ENCODE peak calls at places on chromosome 1, in eight cellular contexts. G, D, W, Q, P, A, U and O are unnamed samples.

GRCh38 chr1:20717452-20718342 is at the start of gene KIF17:
- DNase-seq in G (peak), D (no peak), W (no peak), Q (peak), P (peak), A (no peak), U (peak), O (peak)

GRCh38 chr1:39828734-39829133 is 40.1 kb upstream of the BMP8B start:
- DNase-seq in G (no peak), D (no peak), W (no peak), Q (no peak), P (no peak), A (no peak), U (no peak), O (no peak)

GRCh38 chr1:244104309-244105060 is 53.4 kb downstream of the ZBTB18 start:
- DNase-seq in G (no peak), D (no peak), W (peak), Q (no peak), P (no peak), A (peak), U (no peak), O (no peak)

GRCh38 chr1:189929501-189930099 is 548.1 kb downstream of the BRINP3 start:
- DNase-seq in G (no peak), D (no peak), W (no peak), Q (no peak), P (no peak), A (no peak), U (no peak), O (no peak)

GRCh38 chr1:145711213-145711651 is 4.1 kb upstream of the PDZK1 start:
- DNase-seq in G (no peak), D (no peak), W (no peak), Q (no peak), P (no peak), A (no peak), U (no peak), O (no peak)

GRCh38 chr1:82165304-82165703 is 364.6 kb downstream of the ADGRL2 start:
- DNase-seq in G (no peak), D (no peak), W (no peak), Q (no peak), P (no peak), A (no peak), U (no peak), O (no peak)

GRCh38 chr1:29753771-29754607 is 517.7 kb downstream of the PTPRU start:
- DNase-seq in G (no peak), D (no peak), W (no peak), Q (peak), P (no peak), A (no peak), U (no peak), O (peak)

GRCh38 chr1:37158113-37158749 is 123.9 kb upstream of the GRIK3 start:
- DNase-seq in G (no peak), D (no peak), W (no peak), Q (no peak), P (no peak), A (no peak), U (no peak), O (peak)

GRCh38 chr1:176897350-176898236 is 266.9 kb downstream of the ASTN1 start:
- DNase-seq in G (peak), D (no peak), W (peak), Q (peak), P (no peak), A (peak), U (peak), O (peak)

GRCh38 chr1:114100148-114100547 is 53.5 kb downstream of the SYT6 start:
- DNase-seq in G (no peak), D (no peak), W (no peak), Q (no peak), P (no peak), A (no peak), U (no peak), O (no peak)

GRCh38 chr1:153058154-153058553 is 842 bp upstream of the SPRR2A start:
- DNase-seq in G (no peak), D (no peak), W (no peak), Q (no peak), P (no peak), A (peak), U (no peak), O (no peak)

DNA sequence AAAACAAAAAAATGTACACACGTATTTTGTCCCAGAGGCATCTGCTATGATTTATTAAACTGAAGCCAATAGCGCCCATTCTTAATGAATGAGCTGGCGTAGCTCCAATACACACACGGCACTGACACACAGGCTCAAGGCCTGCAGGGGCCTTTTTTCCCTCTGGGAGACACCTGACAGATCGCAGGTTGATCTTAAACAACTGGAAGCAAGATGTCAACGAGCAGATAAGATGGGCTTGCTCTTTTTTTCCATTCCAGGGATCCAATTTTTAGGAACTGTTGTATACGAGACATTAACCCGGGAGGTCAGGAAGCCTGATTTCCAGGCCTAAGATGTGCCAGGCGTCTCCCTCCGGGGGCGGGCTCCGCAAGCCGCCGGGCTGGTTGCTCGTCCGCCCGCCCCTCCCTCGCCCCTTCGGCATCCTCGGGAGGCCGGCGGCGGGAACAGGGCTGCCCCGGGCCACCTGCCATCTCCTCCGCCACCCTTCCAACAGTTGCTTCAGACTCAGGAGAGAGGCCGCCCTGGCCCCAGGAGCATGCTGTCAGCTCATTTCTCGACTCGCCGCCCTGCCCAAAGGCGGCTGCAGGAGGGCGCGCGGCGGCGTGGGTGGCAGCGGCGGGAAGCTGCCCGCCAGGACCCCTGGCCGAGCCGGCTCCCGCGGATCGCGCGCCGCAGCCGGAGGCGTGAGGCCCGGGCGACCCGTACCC is 725 bp downstream of the TTC13 start:
- DNase-seq in G (peak), D (no peak), W (no peak), Q (peak), P (peak), A (peak), U (peak), O (peak)
- TF ChIP-seq CTCF in G (no peak), D (no peak), W (no peak), Q (no peak), P (no peak), A (no peak), U (no peak), O (no peak)

GRCh38 chr1:53837924-53838653 is at the start of gene NDC1:
- DNase-seq in G (peak), D (peak), W (peak), Q (peak), P (peak), A (peak), U (peak), O (peak)
- TF ChIP-seq CTCF in G (no peak), D (no peak), W (no peak), Q (no peak), P (no peak), A (no peak), U (no peak), O (peak)

GRCh38 chr1:192543445-192543844 is 32.1 kb upstream of the RGS1 start:
- DNase-seq in G (no peak), D (no peak), W (no peak), Q (no peak), P (no peak), A (no peak), U (no peak), O (no peak)

GRCh38 chr1:192544983-192545393 is 30.6 kb upstream of the RGS1 start:
- DNase-seq in G (no peak), D (no peak), W (no peak), Q (no peak), P (no peak), A (peak), U (no peak), O (no peak)

GRCh38 chr1:192550922-192551534 is 24.5 kb upstream of the RGS1 start:
- DNase-seq in G (no peak), D (no peak), W (peak), Q (no peak), P (no peak), A (peak), U (no peak), O (no peak)

GRCh38 chr1:192546596-192547199 is 28.9 kb upstream of the RGS1 start:
- DNase-seq in G (no peak), D (no peak), W (no peak), Q (no peak), P (no peak), A (no peak), U (no peak), O (no peak)

GRCh38 chr1:192545781-192546521 is 29.6 kb upstream of the RGS1 start:
- DNase-seq in G (no peak), D (no peak), W (no peak), Q (no peak), P (no peak), A (peak), U (no peak), O (no peak)
- TF ChIP-seq CTCF in G (no peak), D (peak), W (no peak), Q (peak), P (no peak), A (no peak), U (peak), O (peak)

DNA sequence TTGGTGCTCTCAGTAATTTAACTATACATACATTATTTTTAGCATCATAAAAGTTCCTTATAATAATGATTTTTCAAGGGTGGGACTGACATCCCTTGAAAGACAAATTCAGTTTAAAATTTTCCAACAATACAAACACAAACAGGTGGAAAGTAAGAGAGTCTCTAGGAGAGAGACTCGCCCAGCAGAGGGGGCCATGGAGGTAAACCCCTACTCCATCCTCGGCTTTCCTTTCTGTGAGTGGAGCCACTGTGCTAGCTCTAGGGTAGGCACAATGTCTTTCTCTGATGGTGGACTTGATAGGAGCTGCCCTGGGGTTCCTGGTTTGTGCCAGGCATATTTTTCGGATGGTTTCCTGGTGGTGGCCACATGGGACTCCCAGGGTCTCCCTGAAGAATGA is 8.3 kb downstream of the CSMD2 start:
- DNase-seq in G (no peak), D (no peak), W (no peak), Q (no peak), P (no peak), A (no peak), U (no peak), O (no peak)
- TF ChIP-seq CTCF in G (no peak), D (no peak), W (no peak), Q (no peak), P (no peak), A (no peak), U (no peak), O (peak)

GRCh38 chr1:93749894-93750301 is 68.3 kb upstream of the BCAR3 start:
- DNase-seq in G (no peak), D (no peak), W (no peak), Q (no peak), P (no peak), A (no peak), U (peak), O (no peak)
- TF ChIP-seq CTCF in G (no peak), D (no peak), W (no peak), Q (no peak), P (no peak), A (no peak), U (no peak), O (peak)

DNA sequence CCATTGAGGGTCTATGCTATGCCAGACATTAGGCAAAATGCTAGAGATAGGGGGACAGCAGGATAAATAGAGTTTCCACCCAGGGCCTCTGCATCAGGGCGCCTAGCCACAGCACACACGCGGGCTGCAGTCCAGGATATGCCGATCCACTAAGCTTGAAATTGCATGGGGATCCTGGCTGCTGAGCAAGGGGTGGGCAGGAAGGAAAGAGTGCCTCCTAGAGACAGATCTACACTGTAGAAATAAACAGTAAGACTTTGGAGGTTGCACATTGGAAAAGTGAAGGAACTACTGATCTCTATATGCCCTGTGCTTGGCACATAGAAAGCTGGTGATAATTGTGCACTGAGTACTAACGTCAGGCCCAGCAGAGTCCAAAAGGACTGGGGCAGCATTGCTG is 411.1 kb downstream of the PRDM2 start:
- DNase-seq in G (no peak), D (no peak), W (no peak), Q (no peak), P (no peak), A (no peak), U (no peak), O (no peak)
- TF ChIP-seq CTCF in G (no peak), D (no peak), W (no peak), Q (no peak), P (no peak), A (no peak), U (no peak), O (no peak)

GRCh38 chr1:220992705-220993052 is 113.4 kb downstream of the HLX start:
- DNase-seq in G (no peak), D (no peak), W (no peak), Q (no peak), P (no peak), A (no peak), U (no peak), O (no peak)

GRCh38 chr1:220994671-220995070 is 115.4 kb downstream of the HLX start:
- DNase-seq in G (no peak), D (no peak), W (no peak), Q (no peak), P (no peak), A (no peak), U (no peak), O (no peak)

GRCh38 chr1:220991506-220991905 is 112.3 kb downstream of the HLX start:
- DNase-seq in G (no peak), D (no peak), W (no peak), Q (no peak), P (no peak), A (no peak), U (no peak), O (no peak)

GRCh38 chr1:220991959-220992704 is 112.9 kb downstream of the HLX start:
- DNase-seq in G (no peak), D (no peak), W (no peak), Q (no peak), P (no peak), A (no peak), U (no peak), O (no peak)

DNA sequence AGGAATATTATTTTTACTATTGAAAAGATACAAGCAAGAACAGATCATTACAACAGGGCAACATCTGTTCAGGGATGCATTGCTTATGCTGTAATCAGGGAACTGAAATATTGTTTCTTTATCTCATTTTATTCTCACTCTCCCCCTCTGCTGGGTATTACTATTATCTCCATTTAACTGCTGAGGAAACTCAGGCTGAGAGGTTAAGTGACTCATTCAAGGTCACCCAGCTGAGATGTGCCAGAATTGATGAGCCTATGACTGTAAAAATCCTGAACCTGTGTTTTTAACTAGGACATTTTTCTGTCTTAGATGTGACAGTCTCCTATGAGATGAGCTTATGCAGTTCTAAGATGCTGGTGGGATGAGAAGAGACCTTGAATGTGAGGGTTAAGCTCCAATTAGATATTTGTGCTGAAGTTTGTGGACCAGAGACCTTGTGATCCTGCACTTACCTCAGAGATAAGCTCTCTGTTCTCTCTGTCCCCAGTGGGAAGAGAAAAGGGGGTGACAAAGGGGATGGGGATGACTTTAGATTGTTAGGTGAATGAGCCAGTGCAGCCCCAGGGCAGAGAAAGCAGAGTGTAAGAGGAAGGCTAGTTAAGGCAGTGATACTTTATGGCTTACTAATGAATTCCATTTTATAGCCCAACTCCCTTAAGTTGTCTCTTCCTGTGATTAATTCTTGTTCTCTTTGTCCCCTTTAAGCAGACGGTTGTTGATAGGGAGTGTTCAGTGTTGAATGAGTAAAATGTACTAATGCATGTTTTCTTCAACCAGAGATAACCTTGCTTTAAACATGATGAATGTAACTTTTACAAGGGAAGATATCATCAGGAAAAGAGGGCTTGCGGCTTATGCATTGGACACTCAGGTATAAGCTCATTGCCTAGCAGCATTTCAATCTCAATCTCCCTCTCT is 111.4 kb downstream of the HLX start:
- DNase-seq in G (no peak), D (no peak), W (peak), Q (no peak), P (no peak), A (peak), U (no peak), O (no peak)
- TF ChIP-seq CTCF in G (no peak), D (no peak), W (peak), Q (no peak), P (no peak), A (peak), U (no peak), O (no peak)

GRCh38 chr1:212700892-212701819 is 1.5 kb upstream of the BATF3 start:
- DNase-seq in G (peak), D (no peak), W (peak), Q (peak), P (peak), A (peak), U (peak), O (peak)
- TF ChIP-seq CTCF in G (no peak), D (no peak), W (peak), Q (no peak), P (no peak), A (no peak), U (no peak), O (peak)

GRCh38 chr1:43653339-43653738 is 3.4 kb downstream of the KDM4A start:
- DNase-seq in G (no peak), D (no peak), W (no peak), Q (peak), P (no peak), A (peak), U (no peak), O (no peak)
- TF ChIP-seq CTCF in G (no peak), D (no peak), W (peak), Q (no peak), P (no peak), A (peak), U (no peak), O (peak)